ENCODE peak calls at places on chromosome 6, in four cellular contexts. One of them, this sample, is unnamed.

GRCh38 chr6:30238178-30238795 is 25.1 kb upstream of the TRIM26 start:
- DNase-seq in cardiac muscle cell: peak; percentile 42
- DNase-seq in adrenal gland: no peak
- DNase-seq in H1: no peak
- DNase-seq in this sample: peak; percentile 23

GRCh38 chr6:14633453-14633852 is 515.9 kb downstream of the CD83 start:
- DNase-seq in cardiac muscle cell: no peak
- DNase-seq in adrenal gland: no peak
- DNase-seq in H1: no peak
- DNase-seq in this sample: no peak

GRCh38 chr6:97195117-97195516 is 87.9 kb downstream of the MMS22L start:
- DNase-seq in cardiac muscle cell: peak; percentile 66
- DNase-seq in adrenal gland: no peak
- DNase-seq in H1: no peak
- DNase-seq in this sample: no peak

GRCh38 chr6:41092421-41093140 is 19.8 kb downstream of the NFYA start:
- DNase-seq in cardiac muscle cell: peak; percentile 52
- DNase-seq in adrenal gland: no peak
- DNase-seq in H1: no peak
- DNase-seq in this sample: no peak

GRCh38 chr6:41733349-41733706 is 2.1 kb downstream of the TFEB start:
- DNase-seq in cardiac muscle cell: no peak
- DNase-seq in adrenal gland: no peak
- DNase-seq in H1: no peak
- DNase-seq in this sample: no peak

GRCh38 chr6:17710331-17710730 is 3.6 kb upstream of the NUP153 start:
- DNase-seq in cardiac muscle cell: no peak
- DNase-seq in adrenal gland: no peak
- DNase-seq in H1: no peak
- DNase-seq in this sample: no peak

GRCh38 chr6:76124010-76124409 is 51.5 kb upstream of the IMPG1 start:
- DNase-seq in cardiac muscle cell: no peak
- DNase-seq in adrenal gland: no peak
- DNase-seq in H1: no peak
- DNase-seq in this sample: no peak

GRCh38 chr6:3229566-3230274 is 2.3 kb upstream of the TUBB2B start:
- DNase-seq in cardiac muscle cell: no peak
- DNase-seq in adrenal gland: peak; percentile 1
- DNase-seq in H1: no peak
- DNase-seq in this sample: peak; percentile 54

GRCh38 chr6:12750416-12750815 is 33.8 kb downstream of the PHACTR1 start:
- DNase-seq in cardiac muscle cell: no peak
- DNase-seq in adrenal gland: no peak
- DNase-seq in H1: no peak
- DNase-seq in this sample: no peak

GRCh38 chr6:148085651-148086321 is 256.9 kb upstream of the SASH1 start:
- DNase-seq in cardiac muscle cell: no peak
- DNase-seq in adrenal gland: no peak
- DNase-seq in H1: no peak
- DNase-seq in this sample: no peak

GRCh38 chr6:154570505-154570904 is 60.0 kb upstream of the CNKSR3 start:
- DNase-seq in cardiac muscle cell: no peak
- DNase-seq in adrenal gland: no peak
- DNase-seq in H1: no peak
- DNase-seq in this sample: no peak

GRCh38 chr6:18343741-18344140 is 43.4 kb upstream of the RNF144B start:
- DNase-seq in cardiac muscle cell: peak; percentile 34
- DNase-seq in adrenal gland: no peak
- DNase-seq in H1: no peak
- DNase-seq in this sample: no peak

GRCh38 chr6:1059596-1059995 is 252.3 kb upstream of the FOXQ1 start:
- DNase-seq in cardiac muscle cell: no peak
- DNase-seq in adrenal gland: no peak
- DNase-seq in H1: no peak
- DNase-seq in this sample: no peak

GRCh38 chr6:111614833-111615582 is 9.3 kb upstream of the TRAF3IP2 start:
- DNase-seq in cardiac muscle cell: no peak
- DNase-seq in adrenal gland: no peak
- DNase-seq in H1: peak; percentile 64
- DNase-seq in this sample: peak; percentile 73

GRCh38 chr6:90227693-90228092 is 69.0 kb downstream of the BACH2 start:
- DNase-seq in cardiac muscle cell: no peak
- DNase-seq in adrenal gland: no peak
- DNase-seq in H1: no peak
- DNase-seq in this sample: no peak

GRCh38 chr6:28776269-28777146 is 147.3 kb downstream of the TRIM27 start:
- DNase-seq in cardiac muscle cell: no peak
- DNase-seq in adrenal gland: no peak
- DNase-seq in H1: no peak
- DNase-seq in this sample: no peak

GRCh38 chr6:56534680-56535419 is 107.8 kb downstream of the DST start:
- DNase-seq in cardiac muscle cell: no peak
- DNase-seq in adrenal gland: no peak
- DNase-seq in H1: peak; percentile 48
- DNase-seq in this sample: no peak

GRCh38 chr6:12149944-12150510 is 137.9 kb downstream of the HIVEP1 start:
- DNase-seq in cardiac muscle cell: no peak
- DNase-seq in adrenal gland: no peak
- DNase-seq in H1: no peak
- DNase-seq in this sample: no peak

GRCh38 chr6:43768983-43769525 is 957 bp upstream of the VEGFA start:
- DNase-seq in cardiac muscle cell: peak; percentile 97
- DNase-seq in adrenal gland: peak; percentile 62
- DNase-seq in H1: no peak
- DNase-seq in this sample: peak; percentile 64

GRCh38 chr6:137755284-137755683 is 111.8 kb upstream of the TNFAIP3 start:
- DNase-seq in cardiac muscle cell: no peak
- DNase-seq in adrenal gland: no peak
- DNase-seq in H1: no peak
- DNase-seq in this sample: no peak

GRCh38 chr6:69780585-69781178 is 16.1 kb downstream of the LMBRD1 start:
- DNase-seq in cardiac muscle cell: no peak
- DNase-seq in adrenal gland: no peak
- DNase-seq in H1: no peak
- DNase-seq in this sample: peak; percentile 61

GRCh38 chr6:79810878-79811277 is 136.5 kb downstream of the ELOVL4 start:
- DNase-seq in cardiac muscle cell: no peak
- DNase-seq in adrenal gland: no peak
- DNase-seq in H1: no peak
- DNase-seq in this sample: no peak

GRCh38 chr6:20197251-20197650 is 15.0 kb downstream of the MBOAT1 start:
- DNase-seq in cardiac muscle cell: no peak
- DNase-seq in adrenal gland: no peak
- DNase-seq in H1: no peak
- DNase-seq in this sample: no peak

GRCh38 chr6:148747145-148747492 is 289 bp downstream of the UST start:
- DNase-seq in cardiac muscle cell: peak; percentile 72
- DNase-seq in adrenal gland: peak; percentile 69
- DNase-seq in H1: no peak
- DNase-seq in this sample: no peak

GRCh38 chr6:34375833-34376232 is 16.6 kb downstream of the NUDT3 start:
- DNase-seq in cardiac muscle cell: no peak
- DNase-seq in adrenal gland: no peak
- DNase-seq in H1: no peak
- DNase-seq in this sample: no peak

GRCh38 chr6:146041282-146041681 is 12.4 kb downstream of the GRM1 start:
- DNase-seq in cardiac muscle cell: peak; percentile 40
- DNase-seq in adrenal gland: no peak
- DNase-seq in H1: peak; percentile 52
- DNase-seq in this sample: peak; percentile 12

GRCh38 chr6:8180327-8181161 is 78.2 kb upstream of the EEF1E1 start:
- DNase-seq in cardiac muscle cell: peak; percentile 50
- DNase-seq in adrenal gland: no peak
- DNase-seq in H1: no peak
- DNase-seq in this sample: no peak

GRCh38 chr6:16108996-16109658 is 19.8 kb upstream of the MYLIP start:
- DNase-seq in cardiac muscle cell: peak; percentile 76
- DNase-seq in adrenal gland: peak; percentile 79
- DNase-seq in H1: no peak
- DNase-seq in this sample: peak; percentile 48

GRCh38 chr6:21594427-21595264 is 1.1 kb downstream of the SOX4 start:
- DNase-seq in cardiac muscle cell: peak; percentile 77
- DNase-seq in adrenal gland: peak; percentile 62
- DNase-seq in H1: no peak
- DNase-seq in this sample: peak; percentile 63

GRCh38 chr6:1336246-1336843 is 24.4 kb downstream of the FOXQ1 start:
- DNase-seq in cardiac muscle cell: peak; percentile 18
- DNase-seq in adrenal gland: no peak
- DNase-seq in H1: no peak
- DNase-seq in this sample: peak; percentile 76

GRCh38 chr6:28789553-28790083 is 134.2 kb downstream of the TRIM27 start:
- DNase-seq in cardiac muscle cell: peak; percentile 61
- DNase-seq in adrenal gland: no peak
- DNase-seq in H1: peak; percentile 83
- DNase-seq in this sample: peak; percentile 53

GRCh38 chr6:154232013-154232920 is 124.3 kb downstream of the IPCEF1 start:
- DNase-seq in cardiac muscle cell: no peak
- DNase-seq in adrenal gland: no peak
- DNase-seq in H1: no peak
- DNase-seq in this sample: no peak

GRCh38 chr6:111844921-111845320 is 28.3 kb downstream of the FYN start:
- DNase-seq in cardiac muscle cell: peak; percentile 28
- DNase-seq in adrenal gland: no peak
- DNase-seq in H1: no peak
- DNase-seq in this sample: no peak

GRCh38 chr6:91098006-91098405 is 511.1 kb upstream of the MAP3K7 start:
- DNase-seq in cardiac muscle cell: no peak
- DNase-seq in adrenal gland: no peak
- DNase-seq in H1: no peak
- DNase-seq in this sample: peak; percentile 18

GRCh38 chr6:18432180-18432579 is 45.0 kb downstream of the RNF144B start:
- DNase-seq in cardiac muscle cell: peak; percentile 2
- DNase-seq in adrenal gland: no peak
- DNase-seq in H1: no peak
- DNase-seq in this sample: no peak

GRCh38 chr6:80636689-80637088 is 530.2 kb downstream of the BCKDHB start:
- DNase-seq in cardiac muscle cell: no peak
- DNase-seq in adrenal gland: no peak
- DNase-seq in H1: no peak
- DNase-seq in this sample: no peak

GRCh38 chr6:46135176-46135575 is 5.4 kb downstream of the ENPP4 start:
- DNase-seq in cardiac muscle cell: no peak
- DNase-seq in adrenal gland: no peak
- DNase-seq in H1: no peak
- DNase-seq in this sample: no peak
- H3K4me1 ChIP-seq in cardiac muscle cell: no peaks in the 10 kb centered on the region
- H3K4me1 ChIP-seq in adrenal gland: peaks cover 5% of the 10 kb centered on the region
- H3K4me1 ChIP-seq in H1: no peaks in the 10 kb centered on the region
- H3K4me1 ChIP-seq in this sample: no peaks in the 10 kb centered on the region

GRCh38 chr6:113190170-113190569 is 667.0 kb upstream of the MARCKS start:
- DNase-seq in cardiac muscle cell: peak; percentile 25
- DNase-seq in adrenal gland: no peak
- DNase-seq in H1: no peak
- DNase-seq in this sample: no peak
- TF ChIP-seq CTCF in cardiac muscle cell: peak; percentile 22
- TF ChIP-seq CTCF in adrenal gland: no peak
- TF ChIP-seq CTCF in H1: peak; percentile 50
- TF ChIP-seq CTCF in this sample: peak; percentile 14

GRCh38 chr6:150620763-150621162 is 21.1 kb downstream of the PLEKHG1 start:
- DNase-seq in cardiac muscle cell: no peak
- DNase-seq in adrenal gland: no peak
- DNase-seq in H1: no peak
- DNase-seq in this sample: no peak
- H3K27ac ChIP-seq in cardiac muscle cell: no peak overlapping the region
- H3K27ac ChIP-seq in adrenal gland: no peak overlapping the region
- H3K27ac ChIP-seq in H1: no peak overlapping the region
- H3K27ac ChIP-seq in this sample: peak overlapping the region; percentile 66

GRCh38 chr6:99446076-99446475 is 21.0 kb upstream of the PNISR start:
- DNase-seq in cardiac muscle cell: no peak
- DNase-seq in adrenal gland: no peak
- DNase-seq in H1: no peak
- DNase-seq in this sample: no peak
- H3K4me1 ChIP-seq in cardiac muscle cell: peaks cover 6% of the 10 kb centered on the region
- H3K4me1 ChIP-seq in adrenal gland: no peaks in the 10 kb centered on the region
- H3K4me1 ChIP-seq in H1: no peaks in the 10 kb centered on the region
- H3K4me1 ChIP-seq in this sample: no peaks in the 10 kb centered on the region

DNA sequence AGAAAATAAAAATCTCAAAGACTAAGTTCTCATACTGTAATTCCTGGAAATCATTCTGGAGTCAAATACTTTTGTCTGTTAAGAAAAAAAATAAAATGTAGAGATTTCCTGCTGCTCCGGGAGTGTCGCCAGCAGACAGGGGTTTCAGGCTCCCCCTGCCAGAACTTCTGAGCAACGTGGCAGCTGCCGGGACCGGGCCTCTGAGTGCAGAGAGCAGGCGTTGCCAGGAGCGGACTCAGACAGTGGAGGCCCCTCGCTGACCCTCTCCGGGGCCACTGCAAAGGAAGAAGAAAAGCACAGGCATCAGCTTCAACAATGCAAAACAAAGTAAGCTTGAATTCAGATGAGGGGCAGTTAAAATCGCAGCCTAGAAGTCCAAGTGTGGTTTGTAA is 95.5 kb downstream of the THBS2 start:
- DNase-seq in cardiac muscle cell: peak; percentile 97
- DNase-seq in adrenal gland: peak; percentile 49
- DNase-seq in H1: no peak
- DNase-seq in this sample: peak; percentile 82
- TF ChIP-seq CTCF in cardiac muscle cell: peak; percentile 21
- TF ChIP-seq CTCF in adrenal gland: no peak
- TF ChIP-seq CTCF in H1: no peak
- TF ChIP-seq CTCF in this sample: no peak

DNA sequence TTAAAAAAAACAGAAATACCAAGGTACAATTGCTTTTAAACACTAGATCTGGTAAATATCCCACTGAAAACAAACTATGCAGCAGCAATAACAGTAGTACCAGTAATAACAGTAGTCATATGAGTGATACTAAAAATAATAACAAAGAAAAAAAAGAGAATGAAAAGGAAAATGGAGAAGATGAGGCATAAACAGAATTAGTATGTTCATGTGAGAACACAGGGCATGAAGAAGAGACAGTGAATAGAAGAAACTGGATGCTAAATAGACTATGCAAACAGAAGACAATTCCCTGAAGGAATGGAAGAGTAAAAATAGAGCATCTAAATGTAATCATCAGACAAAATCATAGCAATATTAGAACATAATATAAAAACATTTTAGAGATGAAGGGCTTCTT is 121.1 kb downstream of the RNGTT start:
- DNase-seq in cardiac muscle cell: no peak
- DNase-seq in adrenal gland: no peak
- DNase-seq in H1: no peak
- DNase-seq in this sample: no peak
- H3K27ac ChIP-seq in cardiac muscle cell: no peak overlapping the region
- H3K27ac ChIP-seq in adrenal gland: no peak overlapping the region
- H3K27ac ChIP-seq in H1: no peak overlapping the region
- H3K27ac ChIP-seq in this sample: no peak overlapping the region

This sample was measured in hepatocyte.